ENCODE peak calls at places on chromosome 2, in four cellular contexts. Y is astrocyte, K is suprapubic skin, R is heart left ventricle. D is an unnamed sample. For H3K4me1, the result is how much of the 10 kb centered on the place peaks cover.

GRCh38 chr2:168920504-168921157 is 19.5 kb downstream of the G6PC2 start:
- DNase-seq in K (no peak), R (no peak), Y (no peak), D (no peak)

GRCh38 chr2:135685361-135685760 is 56.3 kb upstream of the UBXN4 start:
- DNase-seq in K (no peak), R (no peak), Y (peak), D (peak)

GRCh38 chr2:169772651-169773050 is 26.0 kb upstream of the SSB start:
- DNase-seq in Y (no peak), K (no peak), R (no peak), D (no peak)

GRCh38 chr2:18536100-18536499 is 24.4 kb downstream of the RDH14 start:
- DNase-seq in Y (peak), K (no peak), R (no peak), D (peak)

GRCh38 chr2:75705921-75706320 is 4.8 kb downstream of the GCFC2 start:
- DNase-seq in R (no peak), Y (peak), K (no peak), D (peak)

GRCh38 chr2:95025406-95026319 is at the start of gene MAL:
- DNase-seq in K (no peak), Y (no peak), R (no peak), D (no peak)

GRCh38 chr2:63662028-63662804 is 73.5 kb downstream of the MDH1 start:
- DNase-seq in Y (peak), R (no peak), K (no peak), D (no peak)

GRCh38 chr2:15561574-15562344 is 625 bp upstream of the NBAS start:
- DNase-seq in R (no peak), Y (peak), K (no peak), D (peak)

GRCh38 chr2:160076239-160076638 is 13.8 kb upstream of the PLA2R1 start:
- DNase-seq in K (no peak), R (no peak), Y (no peak), D (no peak)

GRCh38 chr2:171522057-171522803 is at the start of gene CYBRD1:
- DNase-seq in K (peak), R (peak), Y (peak), D (peak)

GRCh38 chr2:240236217-240237111 is 96.0 kb upstream of the OTOS start:
- DNase-seq in K (peak), Y (no peak), R (peak), D (no peak)

GRCh38 chr2:149661844-149662243 is 74.3 kb upstream of the MMADHC start:
- DNase-seq in K (no peak), R (no peak), Y (peak), D (peak)

GRCh38 chr2:165239230-165239629 is at the start of gene SCN2A:
- DNase-seq in K (no peak), R (no peak), Y (peak), D (peak)

GRCh38 chr2:200314976-200315567 is 8.6 kb downstream of the SPATS2L start:
- DNase-seq in Y (peak), R (no peak), K (no peak), D (no peak)

GRCh38 chr2:238719641-238720040 is 128.2 kb upstream of the TWIST2 start:
- DNase-seq in Y (no peak), K (no peak), R (no peak), D (no peak)

GRCh38 chr2:218033590-218034496 is 31.0 kb upstream of the TNS1 start:
- DNase-seq in K (peak), R (no peak), Y (no peak), D (no peak)

GRCh38 chr2:235976956-235977355 is 191.2 kb downstream of the GBX2 start:
- DNase-seq in K (no peak), R (no peak), Y (no peak), D (no peak)

GRCh38 chr2:189022002-189022401 is 47.8 kb downstream of the COL3A1 start:
- DNase-seq in R (peak), K (no peak), Y (peak), D (peak)
- H3K27ac ChIP-seq in R (peak), K (peak), Y (peak), D (no peak)

DNA sequence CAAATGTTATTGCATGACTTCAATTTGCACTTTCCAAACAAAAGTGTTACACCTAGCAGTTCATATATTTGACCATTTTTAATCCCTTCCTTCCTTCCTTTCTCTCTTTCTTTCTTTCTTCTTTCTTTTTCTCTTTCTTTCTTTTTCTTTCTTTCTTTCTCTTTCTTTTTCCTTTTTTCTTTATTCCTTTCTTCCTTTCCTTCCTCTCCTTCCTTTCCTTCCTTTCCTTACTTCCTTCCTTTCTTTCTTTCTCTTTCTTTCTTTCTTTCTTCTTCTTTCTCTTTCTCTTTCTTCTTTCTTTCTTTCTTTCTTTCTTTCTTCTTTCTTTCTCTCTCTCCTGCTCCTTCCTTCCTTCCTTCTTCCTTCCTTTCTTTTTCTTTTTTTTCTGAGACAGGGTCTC is 146.7 kb upstream of the ALKAL2 start:
- DNase-seq in K (no peak), Y (no peak), R (no peak), D (no peak)
- H3K4me1 ChIP-seq in K (under half), Y (under half), R (under half), D (under half)

GRCh38 chr2:241609859-241610793 is 26.8 kb downstream of the THAP4 start:
- DNase-seq in Y (peak), K (peak), R (peak), D (peak)
- TF ChIP-seq CTCF in Y (no peak), K (peak), R (peak), D (peak)

GRCh38 chr2:119248751-119249150 is 25.1 kb downstream of the STEAP3 start:
- DNase-seq in Y (no peak), R (no peak), K (peak), D (no peak)
- H3K27ac ChIP-seq in Y (no peak), R (no peak), K (no peak), D (no peak)

DNA sequence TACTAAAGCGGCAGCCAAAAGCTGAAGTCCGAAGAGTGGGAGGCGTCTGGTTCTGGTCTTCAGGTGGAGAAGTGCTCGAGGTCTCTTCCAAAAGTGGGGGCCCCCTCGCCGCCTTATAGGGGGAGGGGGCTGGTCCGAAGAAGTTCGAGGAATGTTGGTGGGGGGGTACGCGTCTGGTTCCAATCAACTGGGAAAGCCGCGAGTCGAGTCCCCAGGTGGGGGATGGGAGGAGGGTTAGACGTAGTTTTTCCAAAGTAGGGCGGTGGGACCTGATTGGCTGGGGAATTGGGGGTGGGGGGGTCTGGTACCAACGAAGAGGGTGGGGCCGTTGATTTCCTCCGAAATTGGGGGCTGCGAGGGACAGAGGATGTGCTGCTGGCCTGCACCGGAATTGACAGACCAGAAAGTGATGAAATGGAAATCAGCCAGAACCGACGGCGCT is 603 bp downstream of the ITM2C start:
- DNase-seq in Y (no peak), K (no peak), R (no peak), D (no peak)
- H3K4me1 ChIP-seq in Y (under half), K (under half), R (under half), D (under half)

DNA sequence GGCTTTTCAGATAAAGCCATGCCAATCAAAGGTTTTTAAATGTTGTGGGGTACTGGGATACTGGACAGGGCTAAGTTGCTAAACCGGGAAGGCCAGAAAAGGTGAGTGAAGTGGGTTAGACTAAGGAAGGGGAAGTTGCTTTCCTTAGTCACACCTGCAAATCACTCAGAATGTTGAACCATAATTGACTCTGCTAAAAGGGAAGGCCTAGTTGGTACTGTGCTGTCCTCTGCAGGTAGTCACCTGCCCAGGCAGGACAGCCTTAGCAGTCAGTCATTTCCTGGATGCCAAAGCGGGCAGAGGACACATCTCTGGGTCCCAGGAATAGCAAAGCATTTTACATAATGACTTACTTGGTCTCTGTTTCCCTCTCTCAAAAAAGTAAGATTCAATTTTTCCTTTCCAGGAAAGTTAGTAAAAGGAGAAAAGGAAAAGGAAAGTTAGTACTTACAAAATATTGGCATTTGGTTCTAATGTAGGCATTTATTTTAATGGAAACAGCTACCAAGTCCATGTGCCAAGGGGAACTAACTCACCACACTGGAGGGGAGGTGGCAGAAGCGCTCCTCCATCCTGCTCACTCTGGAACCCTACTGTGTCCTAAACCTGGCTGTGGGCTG is 60.2 kb downstream of the RFTN2 start:
- DNase-seq in K (no peak), Y (no peak), R (no peak), D (peak)
- TF ChIP-seq CTCF in K (no peak), Y (no peak), R (no peak), D (peak)

GRCh38 chr2:189538402-189538801 is 42.2 kb downstream of the SLC40A1 start:
- DNase-seq in Y (no peak), R (no peak), K (no peak), D (no peak)
- H3K27ac ChIP-seq in Y (no peak), R (no peak), K (no peak), D (no peak)

D was measured in foreskin keratinocyte.